ENCODE peak calls at places on chromosomes 6 and 20, in nine cellular contexts. R is stimulated activated CD8-positive, alpha-beta memory T cell treated with anti-CD3 and anti-CD28 coated beads, Interleukin-2, amount 100 ng/mL, for 1 hour; M is IMR-90; A is stimulated activated naive CD8-positive, alpha-beta T cell treated with anti-CD3 and anti-CD28 coated beads, Interleukin-15, Interleukin-2, amounts not matched to agents 100 U/mL and 50 U/mL, for 24 hours; K is NCI-H774; Y is left lung; Z is left colon; I is tibial nerve; Q is adrenal gland. E is an unnamed sample.

GRCh38 chr6:33620584-33621395 is at the start of gene ITPR3:
- DNase-seq in K (peak), R (peak), M (peak), A (peak), I (no peak), Z (peak), Q (peak), Y (peak), E (peak)

GRCh38 chr20:3101737-3102574 is 17.4 kb upstream of the AVP start:
- DNase-seq in Y (no peak), K (no peak), Q (peak), I (no peak), A (peak), Z (no peak), M (no peak), R (no peak), E (peak)

GRCh38 chr20:49859807-49860206 is 47.2 kb downstream of the SLC9A8 start:
- DNase-seq in Q (no peak), A (no peak), I (no peak), K (no peak), Y (no peak), M (no peak), R (no peak), Z (no peak), E (no peak)

GRCh38 chr6:2803731-2804429 is 37.8 kb downstream of the SERPINB1 start:
- DNase-seq in A (no peak), K (no peak), Y (no peak), Q (no peak), R (no peak), M (no peak), I (no peak), Z (no peak), E (no peak)

GRCh38 chr20:35523298-35523888 is 6.1 kb downstream of the C20orf173 start:
- DNase-seq in I (no peak), R (no peak), M (no peak), Z (no peak), Y (no peak), Q (peak), K (no peak), A (peak), E (no peak)

GRCh38 chr20:48600470-48600945 is 227.3 kb downstream of the PREX1 start:
- DNase-seq in Y (no peak), R (no peak), K (no peak), I (no peak), M (no peak), Q (no peak), Z (peak), A (no peak), E (no peak)

GRCh38 chr6:82365011-82365751 is 1.6 kb downstream of the TPBG start:
- DNase-seq in M (peak), Z (peak), I (no peak), R (no peak), K (peak), A (peak), Q (peak), Y (peak), E (no peak)

GRCh38 chr6:1255646-1256365 is 56.1 kb upstream of the FOXQ1 start:
- DNase-seq in A (no peak), M (peak), Y (no peak), Q (no peak), Z (no peak), R (no peak), I (no peak), K (no peak), E (no peak)

GRCh38 chr6:80607814-80608391 is 501.4 kb downstream of the BCKDHB start:
- DNase-seq in M (peak), Z (no peak), Y (no peak), A (no peak), R (no peak), Q (peak), I (no peak), K (no peak), E (no peak)